ENCODE peak calls at places on chromosomes 5 and 9, in six cellular contexts. C is Caco-2, L is H9, X is cardiac muscle cell, J is endothelial cell, P is GM06990. K is an unnamed sample.

GRCh38 chr9:121770415-121771273 is 119.2 kb downstream of the DAB2IP start:
- DNase-seq in C (no peak), L (no peak), X (no peak), J (no peak), P (no peak), K (no peak)

GRCh38 chr5:2892601-2893000 is 141.1 kb upstream of the IRX2 start:
- DNase-seq in C (no peak), L (peak; percentile 15), X (no peak), J (no peak), P (no peak), K (no peak)

GRCh38 chr9:133184971-133185370 is 21.3 kb upstream of the GBGT1 start:
- DNase-seq in C (peak; percentile 64), L (no peak), X (peak; percentile 66), J (peak; percentile 33), P (no peak), K (peak; percentile 38)

GRCh38 chr5:134003957-134004625 is 684 bp downstream of the VDAC1 start:
- DNase-seq in C (no peak), L (no peak), X (peak; percentile 69), J (no peak), P (peak; percentile 78), K (peak; percentile 48)

GRCh38 chr5:173016621-173017046 is 33.1 kb downstream of the ATP6V0E1 start:
- DNase-seq in C (no peak), L (no peak), X (peak; percentile 64), J (peak; percentile 7), P (no peak), K (peak; percentile 43)

GRCh38 chr5:127320032-127320945 is 29.7 kb downstream of the MEGF10 start:
- DNase-seq in C (no peak), L (no peak), X (no peak), J (no peak), P (peak; percentile 31), K (peak; percentile 42)

GRCh38 chr9:4894076-4894475 is 91.0 kb upstream of the JAK2 start:
- DNase-seq in C (no peak), L (no peak), X (no peak), J (no peak), P (no peak), K (no peak)

GRCh38 chr5:21452429-21452828 is 1400.7 kb downstream of the CDH12 start:
- DNase-seq in C (no peak), L (no peak), X (no peak), J (no peak), P (no peak), K (no peak)

GRCh38 chr9:97475079-97475478 is 26.4 kb upstream of the TMOD1 start:
- DNase-seq in C (no peak), L (no peak), X (no peak), J (no peak), P (no peak), K (no peak)

GRCh38 chr9:19922476-19923118 is 133.8 kb upstream of the SLC24A2 start:
- DNase-seq in C (peak; percentile 47), L (peak; percentile 67), X (peak; percentile 75), J (peak; percentile 58), P (no peak), K (peak; percentile 7)

GRCh38 chr5:61617995-61618525 is 286.0 kb downstream of the ZSWIM6 start:
- DNase-seq in C (no peak), L (no peak), X (no peak), J (no peak), P (no peak), K (no peak)

GRCh38 chr5:96256795-96257470 is 176.1 kb downstream of the PCSK1 start:
- DNase-seq in C (peak; percentile 49), L (no peak), X (peak; percentile 2), J (no peak), P (no peak), K (no peak)

GRCh38 chr5:96146675-96147074 is 185.0 kb upstream of the ELL2 start:
- DNase-seq in C (peak; percentile 40), L (no peak), X (no peak), J (no peak), P (peak; percentile 30), K (no peak)

GRCh38 chr9:88721028-88721427 is 186.1 kb downstream of the NXNL2 start:
- DNase-seq in C (no peak), L (no peak), X (no peak), J (no peak), P (no peak), K (no peak)

GRCh38 chr9:88723751-88724150 is 188.8 kb downstream of the NXNL2 start:
- DNase-seq in C (no peak), L (no peak), X (no peak), J (no peak), P (no peak), K (no peak)

GRCh38 chr9:88724241-88724805 is 189.3 kb downstream of the NXNL2 start:
- DNase-seq in C (no peak), L (no peak), X (peak; percentile 43), J (no peak), P (no peak), K (no peak)

GRCh38 chr9:88721528-88722279 is 186.7 kb downstream of the NXNL2 start:
- DNase-seq in C (no peak), L (no peak), X (no peak), J (no peak), P (no peak), K (no peak)

DNA sequence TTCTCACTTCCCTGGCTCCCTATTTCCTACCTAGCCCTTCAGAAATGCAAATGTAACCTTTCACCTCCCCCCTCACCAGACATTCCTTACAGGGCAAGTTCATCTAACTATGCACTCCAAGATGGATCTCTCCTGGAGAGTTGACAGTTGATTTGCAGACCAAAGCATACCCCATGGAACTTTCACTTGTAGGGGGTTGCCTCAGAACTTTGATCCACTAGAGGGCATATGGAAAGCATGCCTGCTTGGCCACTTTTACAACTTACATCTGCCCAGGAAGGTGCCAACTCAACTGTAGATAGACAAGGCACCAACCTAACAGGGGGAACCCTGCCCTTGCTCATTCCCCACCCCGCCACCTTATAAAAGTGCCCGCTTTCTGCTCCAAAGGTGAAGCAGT is 187.8 kb downstream of the NXNL2 start:
- DNase-seq in C (no peak), L (no peak), X (peak; percentile 23), J (no peak), P (no peak), K (no peak)
- TF ChIP-seq CTCF in C (no peak), L (peak; percentile 49), X (peak; percentile 46), J (peak; percentile 44), P (peak; percentile 16), K (no peak)

DNA sequence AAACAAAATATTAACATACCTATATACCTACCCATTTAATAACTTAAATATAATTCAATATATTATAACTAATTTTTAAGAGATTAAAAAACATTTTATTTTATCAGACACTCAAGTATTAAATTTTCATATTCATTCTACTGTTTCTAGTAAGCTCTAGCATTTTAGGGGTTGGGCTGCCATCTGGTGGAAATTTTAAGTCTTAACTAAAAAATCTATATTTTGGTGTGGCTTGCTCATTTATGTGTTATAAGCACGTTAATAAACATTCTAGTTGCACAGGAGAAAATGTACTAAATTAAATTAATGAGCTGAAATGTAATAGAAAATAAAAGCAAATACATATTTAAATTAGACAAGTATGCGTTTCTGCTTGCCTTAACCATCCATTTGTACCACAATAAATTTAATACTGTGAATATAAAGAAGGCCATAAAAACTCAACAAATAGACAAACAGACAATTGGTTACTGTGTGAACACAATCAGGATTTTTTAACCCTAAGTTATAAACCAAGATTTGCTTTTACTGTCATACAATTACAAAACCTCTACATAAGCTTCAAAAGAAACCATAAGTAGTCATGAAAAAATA is 1728.3 kb upstream of the CDH9 start:
- DNase-seq in C (peak; percentile 34), L (no peak), X (peak; percentile 67), J (peak; percentile 25), P (no peak), K (peak; percentile 33)
- TF ChIP-seq CTCF in C (peak; percentile 32), L (peak; percentile 78), X (peak; percentile 25), J (peak; percentile 62), P (peak; percentile 4), K (peak; percentile 44)

DNA sequence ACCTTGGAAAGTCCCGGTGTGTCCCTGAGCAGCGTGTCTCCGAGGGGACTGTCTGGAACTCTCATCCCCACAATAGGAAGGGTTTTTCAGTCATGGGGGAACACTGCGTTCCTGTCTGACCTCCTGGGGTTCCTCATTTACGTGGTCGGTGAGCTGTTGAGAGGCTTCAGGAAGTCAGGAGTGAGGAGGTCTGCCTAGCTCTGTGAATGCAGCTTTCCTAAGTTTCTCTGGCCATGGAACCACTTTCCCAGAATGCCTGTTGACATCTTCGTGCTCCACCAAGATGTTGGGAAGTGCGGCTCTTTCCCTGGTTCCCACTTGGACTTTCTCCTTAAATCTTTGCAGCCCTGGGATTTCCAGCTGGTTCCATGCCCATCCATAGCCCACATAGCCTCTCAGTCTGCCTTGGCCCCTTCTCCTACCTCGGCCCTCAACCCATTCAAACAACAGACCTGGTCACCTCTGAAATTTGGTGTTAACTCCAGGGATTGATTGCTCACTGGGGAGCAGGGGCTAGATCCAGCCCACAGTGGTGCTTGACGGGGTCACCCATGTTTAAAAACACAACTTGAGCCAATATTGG is 27.2 kb downstream of the PSAT1 start:
- DNase-seq in C (no peak), L (no peak), X (no peak), J (no peak), P (no peak), K (no peak)
- TF ChIP-seq CTCF in C (no peak), L (no peak), X (no peak), J (no peak), P (no peak), K (no peak)

GRCh38 chr9:35792044-35792813 is 838 bp downstream of the NPR2 start:
- DNase-seq in C (no peak), L (no peak), X (no peak), J (no peak), P (no peak), K (no peak)

GRCh38 chr9:35790385-35791291 is 753 bp upstream of the NPR2 start:
- DNase-seq in C (peak; percentile 75), L (peak; percentile 75), X (peak; percentile 88), J (peak; percentile 72), P (no peak), K (peak; percentile 48)

GRCh38 chr9:35793461-35793860 is 2.1 kb downstream of the NPR2 start:
- DNase-seq in C (no peak), L (no peak), X (no peak), J (no peak), P (no peak), K (no peak)

GRCh38 chr9:35791321-35791921 is at the start of gene NPR2:
- DNase-seq in C (no peak), L (no peak), X (peak; percentile 78), J (peak; percentile 31), P (no peak), K (no peak)

DNA sequence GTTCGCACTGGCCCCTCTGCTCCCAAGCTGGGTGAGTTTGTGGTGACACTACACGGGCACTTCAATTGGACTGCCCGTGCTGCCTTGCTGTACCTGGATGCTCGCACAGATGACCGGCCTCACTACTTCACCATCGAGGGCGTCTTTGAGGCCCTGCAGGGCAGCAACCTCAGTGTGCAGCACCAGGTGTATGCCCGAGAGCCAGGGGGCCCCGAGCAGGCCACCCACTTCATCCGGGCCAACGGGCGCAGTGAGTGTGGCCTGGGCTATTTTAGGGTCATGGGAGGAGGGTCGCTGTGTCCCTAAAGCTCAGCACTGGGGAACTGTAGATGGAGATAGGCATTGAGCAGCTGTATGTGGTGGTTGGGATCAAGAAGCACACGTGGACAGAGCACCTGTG is 1.4 kb downstream of the NPR2 start:
- DNase-seq in C (no peak), L (no peak), X (no peak), J (no peak), P (no peak), K (no peak)
- TF ChIP-seq CTCF in C (no peak), L (no peak), X (no peak), J (no peak), P (no peak), K (no peak)